ENCODE peak calls at places on chromosomes 6 and 20, in eight cellular contexts. One of them, this sample, is unnamed.
A peak's percentile ranks its signal among the peaks of the same experiment; 100 is the strongest.

GRCh38 chr20:46814366-46815232 is 80.0 kb upstream of the EYA2 start:
- DNase-seq in NCI-H1436: peak; percentile 53
- DNase-seq in progenitor cell of endocrine pancreas: no peak
- DNase-seq in caudate nucleus: no peak
- DNase-seq in NCI-H1694 treated with DMSO at 0.1 percent for 48 hours: no peak
- DNase-seq in fibroblast of the conjunctiva: no peak
- DNase-seq in mucosa of gallbladder: no peak
- DNase-seq in hepatic stellate cell: peak; percentile 85
- DNase-seq in this sample: no peak

GRCh38 chr6:132708771-132709170 is 5.1 kb downstream of the VNN1 start:
- DNase-seq in NCI-H1436: no peak
- DNase-seq in progenitor cell of endocrine pancreas: no peak
- DNase-seq in caudate nucleus: no peak
- DNase-seq in NCI-H1694 treated with DMSO at 0.1 percent for 48 hours: no peak
- DNase-seq in fibroblast of the conjunctiva: no peak
- DNase-seq in mucosa of gallbladder: no peak
- DNase-seq in hepatic stellate cell: no peak
- DNase-seq in this sample: no peak

GRCh38 chr20:41394081-41394480 is 27.5 kb upstream of the EMILIN3 start:
- DNase-seq in NCI-H1436: no peak
- DNase-seq in progenitor cell of endocrine pancreas: no peak
- DNase-seq in caudate nucleus: no peak
- DNase-seq in NCI-H1694 treated with DMSO at 0.1 percent for 48 hours: no peak
- DNase-seq in fibroblast of the conjunctiva: no peak
- DNase-seq in mucosa of gallbladder: no peak
- DNase-seq in hepatic stellate cell: no peak
- DNase-seq in this sample: no peak

GRCh38 chr6:170203212-170203611 is 87.7 kb downstream of the DLL1 start:
- DNase-seq in NCI-H1436: no peak
- DNase-seq in progenitor cell of endocrine pancreas: no peak
- DNase-seq in caudate nucleus: no peak
- DNase-seq in NCI-H1694 treated with DMSO at 0.1 percent for 48 hours: no peak
- DNase-seq in fibroblast of the conjunctiva: no peak
- DNase-seq in mucosa of gallbladder: peak; percentile 4
- DNase-seq in hepatic stellate cell: no peak
- DNase-seq in this sample: no peak

GRCh38 chr6:161882196-161882595 is 608.3 kb upstream of the AGPAT4 start:
- DNase-seq in NCI-H1436: no peak
- DNase-seq in progenitor cell of endocrine pancreas: no peak
- DNase-seq in caudate nucleus: no peak
- DNase-seq in NCI-H1694 treated with DMSO at 0.1 percent for 48 hours: no peak
- DNase-seq in fibroblast of the conjunctiva: no peak
- DNase-seq in mucosa of gallbladder: no peak
- DNase-seq in hepatic stellate cell: no peak
- DNase-seq in this sample: no peak

GRCh38 chr20:64053841-64054661 is 4.6 kb upstream of the SOX18 start:
- DNase-seq in NCI-H1436: no peak
- DNase-seq in progenitor cell of endocrine pancreas: no peak
- DNase-seq in caudate nucleus: no peak
- DNase-seq in NCI-H1694 treated with DMSO at 0.1 percent for 48 hours: no peak
- DNase-seq in fibroblast of the conjunctiva: peak; percentile 20
- DNase-seq in mucosa of gallbladder: no peak
- DNase-seq in hepatic stellate cell: peak; percentile 83
- DNase-seq in this sample: peak; percentile 81

GRCh38 chr6:22975079-22975478 is 405.7 kb downstream of the HDGFL1 start:
- DNase-seq in NCI-H1436: no peak
- DNase-seq in progenitor cell of endocrine pancreas: no peak
- DNase-seq in caudate nucleus: no peak
- DNase-seq in NCI-H1694 treated with DMSO at 0.1 percent for 48 hours: no peak
- DNase-seq in fibroblast of the conjunctiva: no peak
- DNase-seq in mucosa of gallbladder: no peak
- DNase-seq in hepatic stellate cell: no peak
- DNase-seq in this sample: no peak

GRCh38 chr6:135647521-135647920 is 150.0 kb upstream of the AHI1 start:
- DNase-seq in NCI-H1436: no peak
- DNase-seq in progenitor cell of endocrine pancreas: no peak
- DNase-seq in caudate nucleus: no peak
- DNase-seq in NCI-H1694 treated with DMSO at 0.1 percent for 48 hours: no peak
- DNase-seq in fibroblast of the conjunctiva: no peak
- DNase-seq in mucosa of gallbladder: no peak
- DNase-seq in hepatic stellate cell: no peak
- DNase-seq in this sample: no peak

GRCh38 chr6:118632359-118632758 is 19.0 kb downstream of the CEP85L start:
- DNase-seq in NCI-H1436: no peak
- DNase-seq in progenitor cell of endocrine pancreas: no peak
- DNase-seq in caudate nucleus: no peak
- DNase-seq in NCI-H1694 treated with DMSO at 0.1 percent for 48 hours: no peak
- DNase-seq in fibroblast of the conjunctiva: no peak
- DNase-seq in mucosa of gallbladder: no peak
- DNase-seq in hepatic stellate cell: no peak
- DNase-seq in this sample: no peak

GRCh38 chr6:63572733-63573139 is 456 bp downstream of the LOC128125822 start:
- DNase-seq in NCI-H1436: no peak
- DNase-seq in progenitor cell of endocrine pancreas: no peak
- DNase-seq in caudate nucleus: no peak
- DNase-seq in NCI-H1694 treated with DMSO at 0.1 percent for 48 hours: no peak
- DNase-seq in fibroblast of the conjunctiva: no peak
- DNase-seq in mucosa of gallbladder: no peak
- DNase-seq in hepatic stellate cell: peak; percentile 16
- DNase-seq in this sample: no peak

GRCh38 chr6:102300350-102300749 is 906.8 kb downstream of the GRIK2 start:
- DNase-seq in NCI-H1436: no peak
- DNase-seq in progenitor cell of endocrine pancreas: no peak
- DNase-seq in caudate nucleus: no peak
- DNase-seq in NCI-H1694 treated with DMSO at 0.1 percent for 48 hours: no peak
- DNase-seq in fibroblast of the conjunctiva: no peak
- DNase-seq in mucosa of gallbladder: no peak
- DNase-seq in hepatic stellate cell: no peak
- DNase-seq in this sample: no peak

GRCh38 chr20:8690074-8690473 is 378.8 kb upstream of the PLCB4 start:
- DNase-seq in NCI-H1436: no peak
- DNase-seq in progenitor cell of endocrine pancreas: no peak
- DNase-seq in caudate nucleus: no peak
- DNase-seq in NCI-H1694 treated with DMSO at 0.1 percent for 48 hours: no peak
- DNase-seq in fibroblast of the conjunctiva: no peak
- DNase-seq in mucosa of gallbladder: no peak
- DNase-seq in hepatic stellate cell: no peak
- DNase-seq in this sample: no peak

GRCh38 chr20:23225407-23226060 is 125.1 kb upstream of the NXT1 start:
- DNase-seq in NCI-H1436: no peak
- DNase-seq in progenitor cell of endocrine pancreas: no peak
- DNase-seq in caudate nucleus: no peak
- DNase-seq in NCI-H1694 treated with DMSO at 0.1 percent for 48 hours: peak; percentile 7
- DNase-seq in fibroblast of the conjunctiva: peak; percentile 75
- DNase-seq in mucosa of gallbladder: peak; percentile 75
- DNase-seq in hepatic stellate cell: peak; percentile 55
- DNase-seq in this sample: no peak

GRCh38 chr6:20724443-20724842 is 190.2 kb downstream of the CDKAL1 start:
- DNase-seq in NCI-H1436: no peak
- DNase-seq in progenitor cell of endocrine pancreas: no peak
- DNase-seq in caudate nucleus: no peak
- DNase-seq in NCI-H1694 treated with DMSO at 0.1 percent for 48 hours: no peak
- DNase-seq in fibroblast of the conjunctiva: no peak
- DNase-seq in mucosa of gallbladder: no peak
- DNase-seq in hepatic stellate cell: no peak
- DNase-seq in this sample: no peak

GRCh38 chr6:9308284-9308683 is 872.9 kb upstream of the SLC35B3 start:
- DNase-seq in NCI-H1436: no peak
- DNase-seq in progenitor cell of endocrine pancreas: no peak
- DNase-seq in caudate nucleus: no peak
- DNase-seq in NCI-H1694 treated with DMSO at 0.1 percent for 48 hours: no peak
- DNase-seq in fibroblast of the conjunctiva: no peak
- DNase-seq in mucosa of gallbladder: no peak
- DNase-seq in hepatic stellate cell: no peak
- DNase-seq in this sample: no peak

GRCh38 chr20:4297141-4297826 is 281.9 kb upstream of the RNF24 start:
- DNase-seq in NCI-H1436: no peak
- DNase-seq in progenitor cell of endocrine pancreas: no peak
- DNase-seq in caudate nucleus: no peak
- DNase-seq in NCI-H1694 treated with DMSO at 0.1 percent for 48 hours: no peak
- DNase-seq in fibroblast of the conjunctiva: no peak
- DNase-seq in mucosa of gallbladder: no peak
- DNase-seq in hepatic stellate cell: peak; percentile 29
- DNase-seq in this sample: no peak

GRCh38 chr6:38169826-38170526 is 350.4 kb downstream of the ZFAND3 start:
- DNase-seq in NCI-H1436: peak; percentile 80
- DNase-seq in progenitor cell of endocrine pancreas: no peak
- DNase-seq in caudate nucleus: no peak
- DNase-seq in NCI-H1694 treated with DMSO at 0.1 percent for 48 hours: no peak
- DNase-seq in fibroblast of the conjunctiva: no peak
- DNase-seq in mucosa of gallbladder: peak; percentile 45
- DNase-seq in hepatic stellate cell: no peak
- DNase-seq in this sample: no peak

GRCh38 chr6:18154507-18155272 is at the start of gene TPMT:
- DNase-seq in NCI-H1436: peak; percentile 97
- DNase-seq in progenitor cell of endocrine pancreas: peak; percentile 97
- DNase-seq in caudate nucleus: no peak
- DNase-seq in NCI-H1694 treated with DMSO at 0.1 percent for 48 hours: no peak
- DNase-seq in fibroblast of the conjunctiva: no peak
- DNase-seq in mucosa of gallbladder: peak; percentile 21
- DNase-seq in hepatic stellate cell: no peak
- DNase-seq in this sample: no peak

GRCh38 chr6:29753309-29753644 is 30.0 kb downstream of the HLA-F start:
- DNase-seq in NCI-H1436: no peak
- DNase-seq in progenitor cell of endocrine pancreas: no peak
- DNase-seq in caudate nucleus: no peak
- DNase-seq in NCI-H1694 treated with DMSO at 0.1 percent for 48 hours: no peak
- DNase-seq in fibroblast of the conjunctiva: no peak
- DNase-seq in mucosa of gallbladder: no peak
- DNase-seq in hepatic stellate cell: no peak
- DNase-seq in this sample: no peak

GRCh38 chr6:21626756-21627155 is 33.2 kb downstream of the SOX4 start:
- DNase-seq in NCI-H1436: no peak
- DNase-seq in progenitor cell of endocrine pancreas: no peak
- DNase-seq in caudate nucleus: no peak
- DNase-seq in NCI-H1694 treated with DMSO at 0.1 percent for 48 hours: no peak
- DNase-seq in fibroblast of the conjunctiva: no peak
- DNase-seq in mucosa of gallbladder: no peak
- DNase-seq in hepatic stellate cell: no peak
- DNase-seq in this sample: no peak

This sample was measured in BE2C.